ENCODE peak calls at places on chromosomes 11 and 22, in nine cellular contexts. One of them, this sample, is unnamed.

GRCh38 chr22:29837780-29838598 is at the start of gene ASCC2:
- DNase-seq in HCT116: peak
- DNase-seq in endothelial cell of umbilical vein: peak
- DNase-seq in stomach: peak
- DNase-seq in spleen: peak
- DNase-seq in HepG2: peak
- DNase-seq in upper lobe of left lung: peak
- DNase-seq in transverse colon: peak
- DNase-seq in sigmoid colon: peak
- DNase-seq in this sample: peak

GRCh38 chr22:46854125-46854870 is 91.8 kb downstream of the TBC1D22A start:
- DNase-seq in HCT116: no peak
- DNase-seq in endothelial cell of umbilical vein: peak
- DNase-seq in stomach: no peak
- DNase-seq in spleen: no peak
- DNase-seq in HepG2: no peak
- DNase-seq in upper lobe of left lung: peak
- DNase-seq in transverse colon: peak
- DNase-seq in sigmoid colon: peak
- DNase-seq in this sample: no peak

GRCh38 chr11:46969379-46969778 is 32.8 kb downstream of the CSTPP1 start:
- DNase-seq in HCT116: no peak
- DNase-seq in endothelial cell of umbilical vein: no peak
- DNase-seq in stomach: no peak
- DNase-seq in spleen: no peak
- DNase-seq in HepG2: no peak
- DNase-seq in upper lobe of left lung: no peak
- DNase-seq in transverse colon: no peak
- DNase-seq in sigmoid colon: no peak
- DNase-seq in this sample: no peak

GRCh38 chr11:12868315-12869073 is 140.6 kb upstream of the RASSF10 start:
- DNase-seq in HCT116: no peak
- DNase-seq in endothelial cell of umbilical vein: no peak
- DNase-seq in stomach: no peak
- DNase-seq in spleen: no peak
- DNase-seq in HepG2: no peak
- DNase-seq in upper lobe of left lung: no peak
- DNase-seq in transverse colon: no peak
- DNase-seq in sigmoid colon: no peak
- DNase-seq in this sample: no peak

GRCh38 chr11:99015634-99016454 is 4.9 kb upstream of the CNTN5 start:
- DNase-seq in HCT116: peak
- DNase-seq in endothelial cell of umbilical vein: peak
- DNase-seq in stomach: no peak
- DNase-seq in spleen: no peak
- DNase-seq in HepG2: peak
- DNase-seq in upper lobe of left lung: no peak
- DNase-seq in transverse colon: no peak
- DNase-seq in sigmoid colon: no peak
- DNase-seq in this sample: no peak

GRCh38 chr22:42947211-42947990 is 67.5 kb downstream of the PACSIN2 start:
- DNase-seq in HCT116: peak
- DNase-seq in endothelial cell of umbilical vein: peak
- DNase-seq in stomach: peak
- DNase-seq in spleen: no peak
- DNase-seq in HepG2: peak
- DNase-seq in upper lobe of left lung: peak
- DNase-seq in transverse colon: no peak
- DNase-seq in sigmoid colon: no peak
- DNase-seq in this sample: no peak

GRCh38 chr11:33452806-33453205 is 195.6 kb downstream of the HIPK3 start:
- DNase-seq in HCT116: no peak
- DNase-seq in endothelial cell of umbilical vein: peak
- DNase-seq in stomach: no peak
- DNase-seq in spleen: no peak
- DNase-seq in HepG2: no peak
- DNase-seq in upper lobe of left lung: no peak
- DNase-seq in transverse colon: no peak
- DNase-seq in sigmoid colon: no peak
- DNase-seq in this sample: no peak

GRCh38 chr11:94775576-94776327 is 7.6 kb downstream of the AMOTL1 start:
- DNase-seq in HCT116: no peak
- DNase-seq in endothelial cell of umbilical vein: no peak
- DNase-seq in stomach: no peak
- DNase-seq in spleen: no peak
- DNase-seq in HepG2: no peak
- DNase-seq in upper lobe of left lung: no peak
- DNase-seq in transverse colon: no peak
- DNase-seq in sigmoid colon: no peak
- DNase-seq in this sample: no peak

GRCh38 chr11:7246179-7246578 is 5.5 kb upstream of the SYT9 start:
- DNase-seq in HCT116: no peak
- DNase-seq in endothelial cell of umbilical vein: no peak
- DNase-seq in stomach: no peak
- DNase-seq in spleen: no peak
- DNase-seq in HepG2: no peak
- DNase-seq in upper lobe of left lung: no peak
- DNase-seq in transverse colon: no peak
- DNase-seq in sigmoid colon: no peak
- DNase-seq in this sample: no peak

GRCh38 chr11:96279421-96280290 is 63.3 kb downstream of the MAML2 start:
- DNase-seq in HCT116: no peak
- DNase-seq in endothelial cell of umbilical vein: no peak
- DNase-seq in stomach: no peak
- DNase-seq in spleen: no peak
- DNase-seq in HepG2: no peak
- DNase-seq in upper lobe of left lung: no peak
- DNase-seq in transverse colon: no peak
- DNase-seq in sigmoid colon: no peak
- DNase-seq in this sample: no peak

GRCh38 chr11:133531450-133531849 is 851 bp downstream of the OPCML start:
- DNase-seq in HCT116: no peak
- DNase-seq in endothelial cell of umbilical vein: no peak
- DNase-seq in stomach: no peak
- DNase-seq in spleen: no peak
- DNase-seq in HepG2: no peak
- DNase-seq in upper lobe of left lung: no peak
- DNase-seq in transverse colon: no peak
- DNase-seq in sigmoid colon: no peak
- DNase-seq in this sample: no peak

GRCh38 chr11:16280256-16280682 is 76.1 kb downstream of the SOX6 start:
- DNase-seq in HCT116: no peak
- DNase-seq in endothelial cell of umbilical vein: peak
- DNase-seq in stomach: peak
- DNase-seq in spleen: no peak
- DNase-seq in HepG2: no peak
- DNase-seq in upper lobe of left lung: no peak
- DNase-seq in transverse colon: peak
- DNase-seq in sigmoid colon: peak
- DNase-seq in this sample: no peak

GRCh38 chr11:2581151-2581930 is 118.5 kb downstream of the KCNQ1OT1 start:
- DNase-seq in HCT116: no peak
- DNase-seq in endothelial cell of umbilical vein: no peak
- DNase-seq in stomach: peak
- DNase-seq in spleen: peak
- DNase-seq in HepG2: no peak
- DNase-seq in upper lobe of left lung: peak
- DNase-seq in transverse colon: peak
- DNase-seq in sigmoid colon: peak
- DNase-seq in this sample: peak

GRCh38 chr11:10625281-10625981 is 57.0 kb upstream of the LYVE1 start:
- DNase-seq in HCT116: no peak
- DNase-seq in endothelial cell of umbilical vein: peak
- DNase-seq in stomach: no peak
- DNase-seq in spleen: no peak
- DNase-seq in HepG2: no peak
- DNase-seq in upper lobe of left lung: no peak
- DNase-seq in transverse colon: no peak
- DNase-seq in sigmoid colon: peak
- DNase-seq in this sample: no peak

GRCh38 chr11:122202161-122202950 is 86.3 kb upstream of the BLID start:
- DNase-seq in HCT116: peak
- DNase-seq in endothelial cell of umbilical vein: peak
- DNase-seq in stomach: no peak
- DNase-seq in spleen: no peak
- DNase-seq in HepG2: peak
- DNase-seq in upper lobe of left lung: no peak
- DNase-seq in transverse colon: no peak
- DNase-seq in sigmoid colon: peak
- DNase-seq in this sample: no peak
- TF ChIP-seq POLR2AphosphoS5 in HCT116: peak
- TF ChIP-seq POLR2AphosphoS5 in endothelial cell of umbilical vein: peak
- TF ChIP-seq POLR2AphosphoS5 in stomach: no peak
- TF ChIP-seq POLR2AphosphoS5 in spleen: no peak
- TF ChIP-seq POLR2AphosphoS5 in HepG2: no peak
- TF ChIP-seq POLR2AphosphoS5 in upper lobe of left lung: no peak
- TF ChIP-seq POLR2AphosphoS5 in transverse colon: no peak
- TF ChIP-seq POLR2AphosphoS5 in sigmoid colon: no peak
- TF ChIP-seq POLR2AphosphoS5 in this sample: no peak

DNA sequence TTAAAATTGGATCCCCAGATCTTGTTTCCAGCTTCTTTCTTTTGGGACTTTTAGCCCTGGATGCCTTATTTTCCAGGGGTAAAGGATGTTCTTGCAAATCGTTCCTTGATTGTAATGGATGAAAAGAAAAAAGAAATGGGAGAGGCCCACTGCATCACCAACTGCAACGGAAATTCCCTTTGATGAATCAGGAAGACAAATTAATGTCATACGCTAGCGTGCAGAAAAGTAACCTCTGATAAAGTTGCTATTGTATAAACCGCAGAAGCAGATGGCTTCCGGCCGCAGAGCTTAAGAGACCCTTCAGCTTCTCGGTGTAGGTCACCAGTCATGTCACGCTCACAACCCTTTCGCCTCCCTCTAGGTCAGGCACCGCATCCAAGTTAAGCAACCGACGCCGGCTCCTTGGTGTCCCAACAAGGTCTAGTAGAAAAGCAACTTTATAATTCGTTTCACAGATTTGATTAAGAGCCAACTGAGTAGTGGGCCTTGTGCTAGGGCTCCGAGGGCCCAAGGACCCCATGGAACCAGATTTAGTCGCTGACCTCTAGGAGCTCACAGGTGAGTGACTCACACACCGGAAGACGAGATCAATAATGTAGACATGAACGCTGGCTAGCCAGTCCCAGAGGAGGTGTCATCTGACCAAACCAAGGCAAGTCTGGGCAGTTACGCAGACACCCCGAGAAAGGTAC is 1.3 kb upstream of the ZFP91 start:
- DNase-seq in HCT116: no peak
- DNase-seq in endothelial cell of umbilical vein: peak
- DNase-seq in stomach: peak
- DNase-seq in spleen: peak
- DNase-seq in HepG2: peak
- DNase-seq in upper lobe of left lung: peak
- DNase-seq in transverse colon: peak
- DNase-seq in sigmoid colon: peak
- DNase-seq in this sample: peak
- TF ChIP-seq POLR2A in HCT116: peak
- TF ChIP-seq POLR2A in endothelial cell of umbilical vein: peak
- TF ChIP-seq POLR2A in stomach: no peak
- TF ChIP-seq POLR2A in spleen: peak
- TF ChIP-seq POLR2A in HepG2: peak
- TF ChIP-seq POLR2A in upper lobe of left lung: no peak
- TF ChIP-seq POLR2A in transverse colon: peak
- TF ChIP-seq POLR2A in sigmoid colon: peak
- TF ChIP-seq POLR2A in this sample: peak

DNA sequence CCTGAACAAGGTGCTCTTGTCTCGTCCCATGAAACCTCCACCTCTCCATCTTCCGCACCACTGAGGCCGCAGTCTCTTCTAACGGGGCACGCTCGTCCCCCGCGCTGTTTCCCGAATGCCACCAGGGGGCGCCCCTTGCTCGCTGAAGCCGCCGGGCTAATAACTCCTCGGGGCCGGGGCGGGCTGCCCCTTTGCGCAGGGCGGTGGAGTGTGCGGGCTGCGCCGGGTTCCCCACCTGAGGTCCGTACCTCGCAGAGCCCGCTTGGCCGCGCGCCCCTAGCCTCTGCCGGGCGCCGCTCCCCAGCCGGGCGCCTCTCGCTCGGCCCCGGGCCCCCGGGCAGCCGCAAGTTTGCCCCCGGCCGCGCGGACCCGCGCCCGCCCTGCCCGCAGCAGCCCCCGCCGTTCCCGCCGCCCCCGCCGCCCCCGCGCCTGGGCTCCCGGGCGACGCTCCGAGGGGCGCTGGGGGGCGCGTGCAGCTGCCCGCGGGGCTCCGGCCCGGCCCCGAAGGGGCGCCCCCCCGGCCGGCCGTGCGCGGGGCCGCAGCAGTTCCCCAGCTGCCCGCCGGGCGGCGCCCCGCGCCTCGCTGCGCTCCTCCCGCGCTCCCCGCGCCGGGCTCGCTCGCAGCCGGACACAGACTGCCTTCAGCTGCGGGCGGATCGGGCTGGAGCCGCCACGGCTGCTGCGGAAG is at the start of gene GRIK4:
- DNase-seq in HCT116: peak
- DNase-seq in endothelial cell of umbilical vein: peak
- DNase-seq in stomach: peak
- DNase-seq in spleen: peak
- DNase-seq in HepG2: peak
- DNase-seq in upper lobe of left lung: peak
- DNase-seq in transverse colon: peak
- DNase-seq in sigmoid colon: peak
- DNase-seq in this sample: peak
- TF ChIP-seq POLR2AphosphoS5 in HCT116: no peak
- TF ChIP-seq POLR2AphosphoS5 in endothelial cell of umbilical vein: peak
- TF ChIP-seq POLR2AphosphoS5 in stomach: no peak
- TF ChIP-seq POLR2AphosphoS5 in spleen: no peak
- TF ChIP-seq POLR2AphosphoS5 in HepG2: no peak
- TF ChIP-seq POLR2AphosphoS5 in upper lobe of left lung: no peak
- TF ChIP-seq POLR2AphosphoS5 in transverse colon: no peak
- TF ChIP-seq POLR2AphosphoS5 in sigmoid colon: no peak
- TF ChIP-seq POLR2AphosphoS5 in this sample: no peak

GRCh38 chr11:119512373-119512772 is 89.4 kb upstream of the THY1 start:
- DNase-seq in HCT116: no peak
- DNase-seq in endothelial cell of umbilical vein: no peak
- DNase-seq in stomach: no peak
- DNase-seq in spleen: no peak
- DNase-seq in HepG2: no peak
- DNase-seq in upper lobe of left lung: no peak
- DNase-seq in transverse colon: no peak
- DNase-seq in sigmoid colon: no peak
- DNase-seq in this sample: no peak

GRCh38 chr11:119513806-119514170 is 90.8 kb upstream of the THY1 start:
- DNase-seq in HCT116: no peak
- DNase-seq in endothelial cell of umbilical vein: no peak
- DNase-seq in stomach: no peak
- DNase-seq in spleen: no peak
- DNase-seq in HepG2: no peak
- DNase-seq in upper lobe of left lung: no peak
- DNase-seq in transverse colon: no peak
- DNase-seq in sigmoid colon: no peak
- DNase-seq in this sample: no peak

GRCh38 chr11:119516060-119516459 is 93.1 kb upstream of the THY1 start:
- DNase-seq in HCT116: no peak
- DNase-seq in endothelial cell of umbilical vein: no peak
- DNase-seq in stomach: no peak
- DNase-seq in spleen: no peak
- DNase-seq in HepG2: no peak
- DNase-seq in upper lobe of left lung: no peak
- DNase-seq in transverse colon: no peak
- DNase-seq in sigmoid colon: no peak
- DNase-seq in this sample: no peak

GRCh38 chr11:119511601-119512000 is 88.6 kb upstream of the THY1 start:
- DNase-seq in HCT116: no peak
- DNase-seq in endothelial cell of umbilical vein: no peak
- DNase-seq in stomach: no peak
- DNase-seq in spleen: no peak
- DNase-seq in HepG2: no peak
- DNase-seq in upper lobe of left lung: no peak
- DNase-seq in transverse colon: no peak
- DNase-seq in sigmoid colon: no peak
- DNase-seq in this sample: no peak

GRCh38 chr11:119513141-119513805 is 90.3 kb upstream of the THY1 start:
- DNase-seq in HCT116: no peak
- DNase-seq in endothelial cell of umbilical vein: no peak
- DNase-seq in stomach: no peak
- DNase-seq in spleen: no peak
- DNase-seq in HepG2: no peak
- DNase-seq in upper lobe of left lung: no peak
- DNase-seq in transverse colon: no peak
- DNase-seq in sigmoid colon: no peak
- DNase-seq in this sample: no peak
- TF ChIP-seq POLR2A in HCT116: no peak
- TF ChIP-seq POLR2A in endothelial cell of umbilical vein: no peak
- TF ChIP-seq POLR2A in stomach: no peak
- TF ChIP-seq POLR2A in spleen: no peak
- TF ChIP-seq POLR2A in HepG2: no peak
- TF ChIP-seq POLR2A in upper lobe of left lung: no peak
- TF ChIP-seq POLR2A in transverse colon: no peak
- TF ChIP-seq POLR2A in sigmoid colon: no peak
- TF ChIP-seq POLR2A in this sample: no peak